ENCODE peak calls at places on chromosomes 2 and 18, in four cellular contexts. D is lower lobe of right lung, T is hepatocyte, N is fibroblast of mammary gland. W is an unnamed sample.

GRCh38 chr2:165698621-165698946 is 95.5 kb downstream of the GALNT3 start:
- DNase-seq in T (peak), N (peak), D (no peak), W (peak)

GRCh38 chr2:126725580-126725979 is 69.6 kb downstream of the GYPC start:
- DNase-seq in T (no peak), D (no peak), N (no peak), W (no peak)

GRCh38 chr2:195899226-195899625 is 169.4 kb downstream of the DNAH7 start:
- DNase-seq in T (no peak), N (peak), D (no peak), W (no peak)

GRCh38 chr2:237324446-237325236 is 89.3 kb downstream of the COL6A3 start:
- DNase-seq in T (peak), D (no peak), N (peak), W (no peak)

GRCh38 chr2:205566556-205567061 is 115.7 kb upstream of the NRP2 start:
- DNase-seq in D (no peak), N (no peak), T (no peak), W (no peak)

GRCh38 chr2:232236200-232236599 is 142.4 kb upstream of the ALPP start:
- DNase-seq in D (no peak), T (no peak), N (peak), W (no peak)

GRCh38 chr2:1586946-1587840 is 157.1 kb downstream of the PXDN start:
- DNase-seq in D (peak), N (no peak), T (no peak), W (peak)

GRCh38 chr2:16122556-16122955 is 182.2 kb downstream of the MYCN start:
- DNase-seq in N (no peak), T (no peak), D (no peak), W (no peak)

GRCh38 chr2:211454684-211455083 is 898.3 kb downstream of the CPS1 start:
- DNase-seq in D (no peak), N (no peak), T (no peak), W (no peak)

DNA sequence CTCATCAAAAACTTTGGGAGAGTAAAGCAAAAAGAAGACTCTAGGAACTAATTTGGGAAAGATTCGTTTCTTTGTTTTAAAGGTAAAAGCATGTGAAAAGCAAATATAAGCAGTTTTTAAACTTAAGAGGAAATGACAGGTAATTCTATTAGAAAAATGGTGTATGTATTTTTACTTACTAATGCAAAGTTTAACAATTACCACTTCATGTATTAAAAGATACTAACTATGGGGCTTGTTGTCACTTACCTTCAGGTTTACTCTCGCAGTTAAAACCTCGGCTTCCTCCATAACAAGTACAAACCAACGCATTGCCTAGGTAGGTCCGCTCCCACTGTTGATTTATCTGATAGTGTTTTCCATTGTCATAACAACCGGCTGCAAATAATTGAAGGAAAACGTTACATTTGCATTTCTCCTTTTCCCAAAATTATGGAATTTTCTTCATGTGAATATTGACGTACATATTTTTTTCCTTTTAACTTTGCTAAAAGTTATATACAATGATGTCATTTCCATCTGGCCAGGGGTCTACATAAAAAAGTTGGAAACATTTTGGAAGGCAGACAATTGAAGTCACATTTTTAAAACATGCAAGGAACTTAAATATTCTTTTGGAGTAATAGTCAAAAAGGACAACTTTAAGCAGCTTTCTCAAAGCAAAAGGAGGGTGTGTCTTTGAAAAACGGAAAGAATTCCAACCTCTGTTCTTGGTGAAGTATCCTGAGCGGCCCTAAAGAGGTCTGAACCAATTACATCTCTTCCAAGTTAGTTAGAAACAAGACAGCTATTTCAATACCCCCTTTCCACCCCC is 1.2 kb downstream of the FN1 start:
- DNase-seq in D (no peak), T (no peak), N (peak), W (no peak)
- H3K4me3 ChIP-seq in D (peak), T (peak), N (peak), W (peak)

DNA sequence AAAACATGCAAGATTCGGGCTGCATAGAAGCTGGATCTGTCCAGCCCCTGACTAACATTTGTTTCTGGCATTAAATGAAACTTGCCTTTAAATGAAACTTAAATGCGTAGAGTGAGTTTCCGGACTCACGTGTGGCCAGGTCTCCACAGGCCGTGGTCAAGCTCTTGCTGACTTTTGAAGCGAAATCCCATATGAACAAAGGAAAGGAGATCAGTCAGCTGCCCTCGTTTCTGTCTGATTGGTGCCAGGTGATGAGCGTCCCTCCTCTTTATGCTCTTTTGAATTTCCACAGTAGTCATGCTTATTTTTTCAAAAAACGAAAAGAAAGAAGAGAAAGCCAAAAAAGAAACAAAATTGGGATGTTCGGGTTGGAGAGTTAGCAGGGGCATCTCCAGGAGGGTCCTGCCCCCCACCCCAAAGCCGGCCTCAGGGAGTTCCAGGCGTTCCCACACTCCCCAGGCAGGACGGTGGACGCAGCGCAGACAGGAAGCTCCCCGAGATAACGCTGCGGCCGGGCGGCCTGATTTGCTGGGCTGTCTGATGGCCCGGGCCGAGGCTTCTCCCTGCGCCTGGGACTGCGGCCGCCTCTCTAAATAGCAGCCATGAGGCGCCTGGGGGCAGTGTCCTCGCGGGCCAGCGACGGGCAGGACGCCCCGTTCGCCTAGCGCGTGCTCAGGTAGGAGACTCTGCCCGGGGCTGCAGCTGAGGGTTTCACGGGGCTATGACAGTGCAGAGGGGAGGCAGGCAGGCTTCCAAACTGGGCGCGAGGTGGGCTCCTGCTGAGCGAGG is at the start of gene COLEC11:
- DNase-seq in D (no peak), N (no peak), T (peak), W (no peak)
- H3K4me3 ChIP-seq in D (peak), N (no peak), T (no peak), W (no peak)

GRCh38 chr18:50203801-50204604 is 9.1 kb upstream of the MYO5B start:
- DNase-seq in N (peak), D (peak), T (peak), W (no peak)
- H3K4me3 ChIP-seq in N (no peak), D (no peak), T (no peak), W (no peak)

GRCh38 chr2:174597347-174598047 is at the start of gene WIPF1:
- DNase-seq in N (peak), T (no peak), D (no peak), W (peak)

GRCh38 chr2:174599310-174599941 is 1.8 kb upstream of the WIPF1 start:
- DNase-seq in D (no peak), N (no peak), T (no peak), W (no peak)

GRCh38 chr2:174595904-174596397 is 1.7 kb downstream of the WIPF1 start:
- DNase-seq in N (no peak), D (no peak), T (no peak), W (no peak)

GRCh38 chr2:174595415-174595814 is 2.2 kb downstream of the WIPF1 start:
- DNase-seq in T (no peak), D (no peak), N (no peak), W (no peak)

DNA sequence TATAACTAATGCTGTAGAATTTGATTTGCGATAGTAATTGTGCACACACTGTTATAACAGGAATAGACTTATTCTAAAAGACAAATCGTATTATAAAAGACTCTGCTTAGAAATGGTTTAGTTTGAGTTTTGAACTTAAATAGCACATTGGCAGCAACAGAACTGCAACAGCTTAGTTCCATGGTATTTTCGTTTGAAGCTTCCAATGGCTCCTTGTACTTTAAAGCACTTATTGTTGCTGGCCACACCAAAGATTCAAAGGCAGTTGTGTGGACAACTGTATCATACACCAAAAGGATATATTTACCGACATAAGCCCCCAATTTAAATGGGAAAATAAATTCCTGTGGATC is 634 bp downstream of the WIPF1 start:
- DNase-seq in N (no peak), T (no peak), D (no peak), W (no peak)
- H3K4me3 ChIP-seq in N (no peak), T (no peak), D (peak), W (peak)

DNA sequence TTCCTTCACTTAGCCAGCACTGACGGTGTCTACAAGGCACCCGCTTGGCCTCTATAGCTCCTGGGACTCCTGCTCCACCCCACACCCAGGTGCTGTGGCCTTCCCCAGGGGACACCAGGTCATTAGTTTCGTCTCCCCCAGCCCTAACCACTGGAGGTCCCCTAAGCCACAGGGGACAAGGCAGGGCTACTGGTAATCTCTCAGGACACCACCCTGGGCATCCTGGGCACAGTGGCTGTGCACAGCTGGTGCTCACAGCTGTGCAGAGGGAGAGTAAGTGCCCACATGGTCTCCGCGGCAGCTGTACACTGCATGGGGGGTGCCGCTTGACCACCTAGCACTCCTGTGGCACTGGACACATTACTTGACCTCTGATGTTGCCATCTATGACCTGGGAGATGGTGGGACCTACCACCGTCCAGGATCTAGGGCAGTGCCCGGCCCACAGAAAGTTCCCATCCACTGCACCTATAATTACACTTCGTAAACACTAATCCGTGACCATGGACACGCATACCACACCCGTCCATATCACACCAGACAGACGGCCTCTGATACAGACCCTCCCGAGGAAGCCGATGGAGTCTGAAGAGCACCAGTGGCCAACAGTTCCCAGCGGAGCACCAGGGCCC is 133.9 kb downstream of the HDAC4 start:
- DNase-seq in N (no peak), D (no peak), T (no peak), W (no peak)
- H3K4me3 ChIP-seq in N (no peak), D (peak), T (no peak), W (no peak)

GRCh38 chr2:174493549-174494331 is 6.9 kb upstream of the GPR155 start:
- DNase-seq in N (no peak), D (no peak), T (no peak), W (no peak)
- H3K4me3 ChIP-seq in N (no peak), D (no peak), T (no peak), W (no peak)

GRCh38 chr2:150480241-150480640 is 7.2 kb downstream of the RND3 start:
- DNase-seq in D (no peak), N (peak), T (no peak), W (peak)
- H3K4me3 ChIP-seq in D (no peak), N (no peak), T (no peak), W (no peak)

W was measured in MG63.